ENCODE peak calls at places on chromosomes 13 and 19, in eight cellular contexts. Z is CD8-positive, alpha-beta T cell; S is right cardiac atrium; H is choroid plexus epithelial cell; U is mammary epithelial cell; W is epithelial cell of esophagus; R is esophagus squamous epithelium; E is GM23248. A is an unnamed sample.

GRCh38 chr19:38690832-38691231 is 43.4 kb downstream of the ACTN4 start:
- DNase-seq in Z (no peak), S (no peak), H (no peak), U (no peak), W (no peak), R (no peak), E (no peak), A (peak)

GRCh38 chr13:26320766-26321165 is 66.8 kb downstream of the CDK8 start:
- DNase-seq in Z (no peak), S (no peak), H (no peak), U (no peak), W (no peak), R (no peak), E (no peak), A (no peak)

GRCh38 chr19:510606-511100 is 3.4 kb downstream of the TPGS1 start:
- DNase-seq in Z (peak), S (peak), H (peak), U (peak), W (peak), R (peak), E (peak), A (peak)

GRCh38 chr13:23069571-23069970 is 111.2 kb upstream of the SGCG start:
- DNase-seq in Z (no peak), S (no peak), H (peak), U (no peak), W (peak), R (no peak), E (peak), A (peak)

GRCh38 chr19:13507053-13507611 is 853 bp upstream of the CACNA1A start:
- DNase-seq in Z (no peak), S (no peak), H (no peak), U (no peak), W (no peak), R (no peak), E (peak), A (peak)

GRCh38 chr19:45636275-45636674 is 2.9 kb downstream of the EML2 start:
- DNase-seq in Z (no peak), S (no peak), H (no peak), U (no peak), W (no peak), R (no peak), E (no peak), A (no peak)

GRCh38 chr19:38723606-38724379 is 20.5 kb downstream of the CAPN12 start:
- DNase-seq in Z (no peak), S (peak), H (no peak), U (no peak), W (no peak), R (no peak), E (no peak), A (no peak)

GRCh38 chr19:50657672-50658437 is 8.6 kb downstream of the C19orf81 start:
- DNase-seq in Z (peak), S (peak), H (peak), U (peak), W (peak), R (peak), E (peak), A (peak)

GRCh38 chr13:38166121-38166520 is 183.5 kb upstream of the UFM1 start:
- DNase-seq in Z (no peak), S (no peak), H (peak), U (no peak), W (peak), R (no peak), E (peak), A (no peak)

GRCh38 chr13:33717775-33718174 is 100.2 kb upstream of the RFC3 start:
- DNase-seq in Z (no peak), S (no peak), H (no peak), U (no peak), W (no peak), R (no peak), E (peak), A (peak)

GRCh38 chr19:49809987-49810389 is 3.1 kb downstream of the FUZ start:
- DNase-seq in Z (no peak), S (no peak), H (no peak), U (no peak), W (no peak), R (no peak), E (no peak), A (no peak)

GRCh38 chr13:40232321-40232720 is 434.1 kb downstream of the FOXO1 start:
- DNase-seq in Z (no peak), S (no peak), H (no peak), U (no peak), W (no peak), R (no peak), E (no peak), A (no peak)

GRCh38 chr19:4795400-4795799 is 3.9 kb downstream of the FEM1A start:
- DNase-seq in Z (no peak), S (no peak), H (no peak), U (peak), W (peak), R (no peak), E (peak), A (no peak)

GRCh38 chr19:4801085-4801619 is 9.6 kb downstream of the FEM1A start:
- DNase-seq in Z (no peak), S (no peak), H (no peak), U (no peak), W (no peak), R (no peak), E (no peak), A (no peak)

GRCh38 chr19:4803736-4804695 is 12.5 kb downstream of the FEM1A start:
- DNase-seq in Z (peak), S (peak), H (peak), U (no peak), W (peak), R (no peak), E (peak), A (peak)

GRCh38 chr19:4802711-4803110 is 11.2 kb downstream of the FEM1A start:
- DNase-seq in Z (no peak), S (peak), H (no peak), U (no peak), W (no peak), R (no peak), E (no peak), A (no peak)

GRCh38 chr19:4800591-4801081 is 9.1 kb downstream of the FEM1A start:
- DNase-seq in Z (no peak), S (peak), H (no peak), U (peak), W (peak), R (no peak), E (no peak), A (no peak)
- H3K4me3 ChIP-seq in Z (no peak), S (no peak), H (no peak), U (no peak), W (peak), R (peak), E (no peak), A (no peak)

GRCh38 chr13:36432106-36432544 is at the start of gene CCNA1:
- DNase-seq in Z (no peak), S (peak), H (peak), U (peak), W (peak), R (no peak), E (peak), A (no peak)
- H3K4me3 ChIP-seq in Z (no peak), S (peak), H (peak), U (peak), W (peak), R (peak), E (peak), A (peak)

GRCh38 chr13:106507560-106508274 is 27.7 kb downstream of the EFNB2 start:
- DNase-seq in Z (no peak), S (no peak), H (peak), U (peak), W (peak), R (no peak), E (peak), A (peak)
- H3K4me3 ChIP-seq in Z (no peak), S (no peak), H (peak), U (peak), W (peak), R (no peak), E (peak), A (no peak)

GRCh38 chr13:42894765-42895181 is 97.3 kb downstream of the EPSTI1 start:
- DNase-seq in Z (no peak), S (no peak), H (peak), U (peak), W (peak), R (no peak), E (peak), A (peak)
- H3K4me3 ChIP-seq in Z (no peak), S (no peak), H (no peak), U (no peak), W (no peak), R (no peak), E (no peak), A (no peak)

DNA sequence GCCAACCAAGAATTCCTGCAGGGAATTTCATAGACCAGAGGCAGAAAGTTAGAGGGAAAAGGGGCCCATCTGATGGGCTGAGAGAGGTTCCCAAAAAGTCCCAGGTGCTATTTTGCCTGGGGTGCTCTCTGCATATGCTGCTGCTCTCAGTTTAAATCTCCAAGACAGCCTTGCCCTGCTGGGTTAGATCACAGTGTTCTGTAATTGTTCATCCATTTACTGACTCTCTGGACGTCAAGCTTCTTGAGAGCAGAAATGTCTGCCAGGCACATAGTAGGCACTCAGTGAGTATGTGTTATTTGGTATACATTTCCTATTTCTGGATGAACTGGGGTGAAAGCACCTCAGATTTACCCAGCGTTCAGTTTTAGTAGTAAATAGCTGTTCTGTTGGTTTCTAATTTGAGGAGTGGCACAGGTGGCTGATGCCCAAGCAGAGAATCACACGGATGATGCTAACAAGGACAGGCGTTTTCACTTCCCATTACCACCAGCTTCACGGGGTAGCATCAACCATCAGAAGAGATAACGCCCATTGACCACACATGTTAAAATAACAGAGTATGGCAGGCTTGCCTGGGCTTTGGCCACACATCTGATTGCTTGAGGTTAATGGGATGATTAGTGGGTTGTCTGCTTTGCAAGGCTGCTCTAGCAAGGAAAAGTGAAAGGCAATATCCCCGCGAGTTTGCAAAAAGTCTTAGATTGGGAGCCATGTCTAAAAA is 161.1 kb downstream of the SLC7A1 start:
- DNase-seq in Z (no peak), S (no peak), H (no peak), U (no peak), W (no peak), R (no peak), E (no peak), A (no peak)
- H3K4me3 ChIP-seq in Z (no peak), S (no peak), H (no peak), U (no peak), W (no peak), R (no peak), E (peak), A (no peak)

GRCh38 chr13:106263801-106264200 is 271.7 kb downstream of the EFNB2 start:
- DNase-seq in Z (no peak), S (no peak), H (no peak), U (no peak), W (no peak), R (no peak), E (no peak), A (peak)
- H3K4me3 ChIP-seq in Z (no peak), S (no peak), H (no peak), U (no peak), W (no peak), R (no peak), E (no peak), A (no peak)

GRCh38 chr19:3046621-3047306 is 15.5 kb downstream of the TLE5 start:
- DNase-seq in Z (no peak), S (peak), H (no peak), U (no peak), W (no peak), R (no peak), E (no peak), A (no peak)
- H3K4me3 ChIP-seq in Z (peak), S (peak), H (no peak), U (no peak), W (no peak), R (peak), E (peak), A (no peak)

DNA sequence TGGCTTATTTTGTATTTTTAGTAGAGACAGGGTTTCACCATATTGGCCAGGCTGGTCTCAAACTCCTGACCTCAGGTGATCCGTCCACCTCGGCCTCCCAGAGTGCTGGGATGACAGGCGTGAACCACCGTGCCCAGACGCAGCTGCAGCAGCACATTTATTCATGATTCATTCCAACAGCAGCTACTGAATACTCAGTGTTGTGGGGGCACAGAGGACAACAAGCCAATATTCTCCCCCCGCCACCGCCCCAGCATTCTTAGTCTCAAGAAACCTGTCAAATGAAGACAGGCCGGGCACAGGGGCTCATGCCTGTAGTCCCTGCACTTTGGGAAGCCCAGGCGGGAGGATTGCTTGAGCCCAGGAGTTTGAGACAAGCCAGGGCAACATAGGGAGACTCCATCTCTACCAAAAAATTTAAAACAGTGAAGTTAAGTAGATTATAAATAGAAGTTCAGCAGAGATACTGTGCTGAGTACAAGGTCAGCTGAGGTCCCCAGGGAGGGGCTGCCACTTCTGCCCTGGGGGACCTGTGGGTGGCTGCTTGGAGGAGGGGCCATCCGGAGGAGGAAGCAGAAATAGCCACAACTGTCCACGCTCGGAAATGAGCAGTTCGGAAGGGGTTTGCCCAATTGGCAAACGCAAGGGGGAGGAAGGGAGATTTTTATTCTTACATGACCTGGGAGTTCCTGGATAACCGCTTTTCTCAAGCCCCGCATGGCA is 4.3 kb downstream of the DOT1L start:
- DNase-seq in Z (no peak), S (peak), H (peak), U (peak), W (peak), R (peak), E (peak), A (peak)
- H3K4me3 ChIP-seq in Z (no peak), S (no peak), H (peak), U (no peak), W (no peak), R (no peak), E (peak), A (peak)